ENCODE peak calls at places on chromosome 17, in five cellular contexts. W is spleen, K is prostate gland, T is adrenal gland, E is HCT116. R is an unnamed sample.

GRCh38 chr17:8409966-8410881 is 12.6 kb upstream of the RNF222 start:
- DNase-seq in W (peak), K (peak), T (peak), E (peak), R (peak)

GRCh38 chr17:9959377-9959981 is 54.4 kb upstream of the RCVRN start:
- DNase-seq in W (no peak), K (peak), T (peak), E (peak), R (no peak)

GRCh38 chr17:19248923-19249574 is 11.9 kb downstream of the EPN2 start:
- DNase-seq in W (peak), K (peak), T (peak), E (no peak), R (peak)

GRCh38 chr17:39935896-39936295 is 8.4 kb downstream of the LRRC3C start:
- DNase-seq in W (no peak), K (no peak), T (no peak), E (no peak), R (no peak)

GRCh38 chr17:81049372-81049911 is 14.5 kb downstream of the BAIAP2 start:
- DNase-seq in W (no peak), K (no peak), T (no peak), E (no peak), R (no peak)

GRCh38 chr17:55296699-55297098 is 31.9 kb downstream of the HLF start:
- DNase-seq in W (no peak), K (no peak), T (no peak), E (no peak), R (no peak)

GRCh38 chr17:76545918-76546555 is 6.2 kb downstream of the PRCD start:
- DNase-seq in W (peak), K (no peak), T (no peak), E (no peak), R (no peak)

GRCh38 chr17:74177018-74177450 is 26.4 kb upstream of the RPL38 start:
- DNase-seq in W (peak), K (no peak), T (no peak), E (no peak), R (no peak)

GRCh38 chr17:45009676-45010467 is 41.6 kb downstream of the DCAKD start:
- DNase-seq in W (no peak), K (no peak), T (no peak), E (no peak), R (no peak)

GRCh38 chr17:75679706-75680201 is 12.6 kb downstream of the SAP30BP start:
- DNase-seq in W (peak), K (peak), T (no peak), E (no peak), R (peak)

GRCh38 chr17:76345377-76345945 is 8.3 kb downstream of the PRPSAP1 start:
- DNase-seq in W (peak), K (no peak), T (peak), E (no peak), R (peak)

GRCh38 chr17:81304196-81305015 is 9.3 kb upstream of the SLC38A10 start:
- DNase-seq in W (no peak), K (no peak), T (no peak), E (no peak), R (no peak)

GRCh38 chr17:76682306-76682705 is 28.5 kb downstream of the MXRA7 start:
- DNase-seq in W (peak), K (no peak), T (no peak), E (no peak), R (no peak)

GRCh38 chr17:36722121-36722902 is 120.9 kb downstream of the MRM1 start:
- DNase-seq in W (peak), K (peak), T (peak), E (no peak), R (peak)

GRCh38 chr17:3894188-3894587 is 1.3 kb upstream of the CAMKK1 start:
- DNase-seq in W (no peak), K (no peak), T (no peak), E (no peak), R (no peak)

GRCh38 chr17:80236911-80237310 is 16.7 kb downstream of the SLC26A11 start:
- DNase-seq in W (no peak), K (no peak), T (no peak), E (no peak), R (no peak)

GRCh38 chr17:81711814-81712467 is at the start of gene SLC25A10:
- DNase-seq in W (peak), K (peak), T (peak), E (peak), R (peak)

GRCh38 chr17:10171581-10171981 is 26.8 kb downstream of the GAS7 start:
- DNase-seq in W (no peak), K (no peak), T (no peak), E (no peak), R (no peak)

DNA sequence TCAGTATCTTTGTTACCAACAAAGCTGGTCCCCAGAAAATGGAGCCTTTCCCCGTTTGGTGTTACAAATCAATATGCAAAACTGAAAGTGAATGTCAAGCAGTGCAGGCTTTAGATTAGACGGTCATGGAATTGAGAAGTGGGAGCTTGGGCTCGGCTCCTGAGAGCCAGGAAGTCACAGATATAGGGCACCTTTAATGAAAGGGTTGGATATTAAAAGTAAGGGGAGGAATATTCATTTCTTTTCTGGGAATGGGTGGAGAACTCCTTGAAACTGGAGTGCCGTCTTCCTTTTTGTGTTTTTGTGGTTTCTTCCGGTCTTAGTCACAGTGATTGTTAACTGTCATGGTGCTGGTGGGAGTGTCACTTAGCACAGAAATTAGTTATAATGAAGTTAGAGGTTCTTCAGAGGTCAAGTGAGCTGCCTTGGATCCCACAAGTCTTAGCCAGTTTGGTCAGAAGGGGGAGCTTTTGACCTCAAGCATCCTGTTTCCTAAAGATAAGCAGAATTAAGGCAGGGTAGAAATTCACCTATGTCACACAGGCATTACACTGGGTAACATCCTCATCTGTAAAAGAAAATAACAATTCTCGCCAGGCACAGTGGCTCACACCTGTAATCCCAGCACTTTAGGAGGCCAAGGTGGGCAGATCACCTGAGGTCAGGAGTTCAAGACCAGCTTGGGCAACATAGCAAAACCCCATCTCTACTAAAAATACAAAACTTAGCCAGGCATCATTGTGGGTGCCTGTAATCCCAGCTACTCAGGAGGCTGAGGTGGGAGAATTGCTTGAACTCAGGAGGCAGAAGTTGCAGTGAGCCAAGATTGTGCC is 9.6 kb upstream of the EIF1 start:
- DNase-seq in W (no peak), K (no peak), T (peak), E (no peak), R (no peak)
- TF ChIP-seq POLR2A in W (peak), K (no peak), T (no peak), E (no peak), R (no peak)

GRCh38 chr17:1516403-1517161 is at the start of gene INPP5K:
- DNase-seq in W (peak), K (peak), T (peak), E (peak), R (peak)
- TF ChIP-seq POLR2A in W (no peak), K (peak), T (peak), E (peak), R (peak)

GRCh38 chr17:50145532-50146229 is 4.8 kb downstream of the PPP1R9B start:
- DNase-seq in W (no peak), K (no peak), T (no peak), E (no peak), R (no peak)
- TF ChIP-seq POLR2A in W (no peak), K (no peak), T (no peak), E (no peak), R (no peak)

GRCh38 chr17:16415031-16415924 is at the start of gene TRPV2:
- DNase-seq in W (peak), K (no peak), T (peak), E (no peak), R (peak)
- TF ChIP-seq POLR2A in W (no peak), K (no peak), T (peak), E (no peak), R (peak)

DNA sequence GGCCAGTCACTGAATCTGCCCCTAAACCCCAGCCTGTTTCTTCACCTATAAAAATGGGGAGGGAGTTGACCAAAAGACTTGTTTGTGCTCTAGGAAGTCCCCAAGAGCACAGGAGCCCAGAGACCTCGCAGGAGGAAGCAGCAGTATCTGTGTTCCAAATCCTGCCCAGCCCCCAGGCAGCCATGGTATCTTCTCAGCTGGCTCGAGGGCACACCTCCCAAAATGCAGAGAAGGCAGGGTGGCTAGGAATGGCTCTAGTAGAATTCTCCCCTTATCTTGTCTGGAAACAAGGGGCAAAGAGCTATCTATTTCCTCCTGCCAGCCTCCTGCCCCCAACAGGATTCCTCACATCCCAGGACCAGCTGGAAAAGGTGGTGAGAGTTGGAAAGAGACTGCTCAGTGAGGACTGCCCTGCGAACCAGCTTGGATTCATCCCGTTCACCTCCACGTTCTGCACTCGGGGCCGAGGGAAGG is 8.6 kb upstream of the TSPOAP1 start:
- DNase-seq in W (peak), K (no peak), T (no peak), E (no peak), R (no peak)
- TF ChIP-seq POLR2A in W (no peak), K (no peak), T (no peak), E (no peak), R (no peak)

GRCh38 chr17:78142113-78142861 is 3.9 kb upstream of the C17orf99 start:
- DNase-seq in W (no peak), K (peak), T (peak), E (peak), R (peak)
- TF ChIP-seq POLR2A in W (no peak), K (peak), T (no peak), E (no peak), R (no peak)

DNA sequence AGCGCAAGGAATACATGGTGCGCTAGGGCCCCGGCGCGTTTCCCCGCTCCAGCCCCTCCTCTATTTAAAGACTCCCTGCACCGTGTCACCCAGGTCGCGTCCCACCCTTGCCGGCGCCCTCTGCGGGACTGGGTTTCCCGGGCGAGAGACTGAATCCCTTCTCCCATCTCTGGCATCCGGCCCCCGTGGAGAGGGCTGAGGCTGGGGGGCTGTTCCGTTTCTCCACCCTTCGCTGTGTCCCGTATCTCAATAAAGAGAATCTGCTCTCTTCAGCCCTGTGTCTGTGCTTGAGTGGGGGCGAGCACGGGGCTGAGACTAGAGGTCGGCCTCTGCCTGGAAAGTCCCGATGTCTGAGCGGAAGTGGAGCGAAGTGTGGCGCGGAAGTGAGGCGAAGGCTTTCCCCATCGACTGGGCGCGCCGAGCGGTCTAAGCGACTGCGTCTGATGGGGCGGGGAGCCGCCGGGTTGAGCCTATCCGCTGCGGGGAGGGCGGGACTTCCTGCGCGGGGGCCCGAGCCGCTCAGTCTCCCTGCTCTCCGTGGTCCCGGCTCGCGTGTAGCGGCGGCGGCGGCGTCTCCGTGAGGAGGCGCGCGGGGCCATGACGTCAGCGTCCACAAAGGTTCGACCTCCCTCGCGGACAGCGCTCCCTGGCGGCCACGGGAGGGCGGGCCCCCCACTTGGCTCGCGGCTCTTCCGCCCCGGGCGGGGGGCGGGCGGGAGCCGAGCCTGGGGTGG is 2.0 kb downstream of the RNASEK start:
- DNase-seq in W (peak), K (peak), T (peak), E (peak), R (peak)
- TF ChIP-seq POLR2A in W (peak), K (peak), T (peak), E (peak), R (peak)

GRCh38 chr17:38703742-38704644 is 1.1 kb upstream of the MLLT6 start:
- DNase-seq in W (peak), K (peak), T (peak), E (peak), R (peak)

GRCh38 chr17:38702900-38703741 is 2.0 kb upstream of the MLLT6 start:
- DNase-seq in W (peak), K (peak), T (peak), E (no peak), R (peak)

GRCh38 chr17:38704645-38705522 is at the start of gene MLLT6:
- DNase-seq in W (peak), K (peak), T (peak), E (no peak), R (peak)

GRCh38 chr17:38701504-38702165 is 3.4 kb upstream of the MLLT6 start:
- DNase-seq in W (no peak), K (no peak), T (peak), E (no peak), R (peak)

DNA sequence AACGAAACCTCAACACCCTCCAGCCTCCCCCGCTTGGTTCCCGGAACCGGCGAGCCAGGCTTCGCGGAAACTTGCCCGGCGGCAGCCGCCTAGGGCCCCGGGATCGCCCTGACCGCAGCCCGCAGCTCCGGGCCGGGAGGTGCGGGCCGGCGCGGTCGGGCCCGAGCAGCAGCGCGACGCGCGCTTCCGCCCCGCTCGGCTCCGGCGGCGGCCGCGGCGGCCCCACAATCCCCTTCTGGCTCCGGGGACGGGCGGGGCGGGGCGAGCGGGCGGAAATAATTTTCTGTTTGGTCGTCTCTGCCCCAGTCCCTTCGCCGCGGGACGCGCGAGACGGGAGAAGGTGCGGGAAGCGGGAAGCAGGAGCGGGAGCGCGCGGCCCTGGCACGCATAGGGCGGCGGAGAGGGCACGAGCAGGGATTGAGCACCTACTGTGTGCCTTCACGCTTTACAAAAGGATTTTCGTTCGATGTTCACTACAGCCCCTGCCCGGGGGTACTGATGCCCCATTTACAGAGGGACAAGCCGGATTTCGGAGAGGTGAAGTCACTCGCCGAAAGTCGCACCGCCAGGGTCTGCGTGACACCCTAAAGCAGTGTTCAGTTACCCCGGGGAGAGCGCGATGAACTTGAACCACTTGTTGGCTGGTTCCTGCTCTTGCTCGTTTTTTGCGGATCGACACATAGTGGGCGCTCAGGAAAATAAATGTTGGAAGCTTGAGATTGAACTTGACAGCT is 2.7 kb upstream of the MLLT6 start:
- DNase-seq in W (peak), K (peak), T (peak), E (peak), R (peak)
- TF ChIP-seq POLR2A in W (peak), K (peak), T (peak), E (peak), R (peak)

DNA sequence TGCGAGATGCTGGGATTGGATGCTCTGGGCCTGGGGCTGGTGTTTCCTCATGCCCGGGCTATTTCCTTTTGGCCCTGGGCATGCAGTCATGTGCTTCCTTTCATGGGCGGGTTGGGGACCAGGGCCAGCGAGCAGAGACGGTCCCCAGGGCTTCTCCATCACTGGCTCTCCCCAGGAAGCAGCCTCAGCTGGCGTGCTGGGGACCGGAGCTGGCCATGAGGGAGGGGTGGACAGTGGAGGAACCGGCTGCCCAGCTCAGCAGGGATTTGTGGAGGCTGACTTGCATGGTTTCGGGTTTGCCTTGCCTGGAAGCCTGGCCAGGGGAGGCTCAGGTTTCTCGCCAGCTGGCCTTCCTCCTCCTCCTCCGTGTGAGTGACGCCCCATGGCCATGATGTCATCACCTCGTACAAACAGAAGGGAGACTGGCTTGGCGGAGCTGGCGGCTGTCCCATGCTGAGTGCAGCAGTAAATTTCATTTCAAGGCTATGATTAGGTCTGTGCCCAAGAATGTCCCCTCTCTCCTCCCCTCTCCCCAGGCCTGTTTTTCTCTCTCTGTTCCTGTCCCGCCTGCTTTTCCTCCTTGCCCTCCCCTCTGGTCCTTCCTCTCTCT is 8.9 kb upstream of the TIMP2 start:
- DNase-seq in W (peak), K (peak), T (peak), E (no peak), R (peak)
- TF ChIP-seq POLR2A in W (no peak), K (peak), T (peak), E (no peak), R (peak)

GRCh38 chr17:31096106-31096436 is 1.3 kb downstream of the NF1 start:
- DNase-seq in W (no peak), K (no peak), T (no peak), E (no peak), R (no peak)

GRCh38 chr17:31093866-31094599 is 744 bp upstream of the NF1 start:
- DNase-seq in W (no peak), K (no peak), T (peak), E (no peak), R (peak)

GRCh38 chr17:31092475-31093064 is 2.2 kb upstream of the NF1 start:
- DNase-seq in W (no peak), K (no peak), T (no peak), E (no peak), R (no peak)

GRCh38 chr17:31095239-31096105 is 695 bp downstream of the NF1 start:
- DNase-seq in W (peak), K (peak), T (peak), E (no peak), R (peak)

DNA sequence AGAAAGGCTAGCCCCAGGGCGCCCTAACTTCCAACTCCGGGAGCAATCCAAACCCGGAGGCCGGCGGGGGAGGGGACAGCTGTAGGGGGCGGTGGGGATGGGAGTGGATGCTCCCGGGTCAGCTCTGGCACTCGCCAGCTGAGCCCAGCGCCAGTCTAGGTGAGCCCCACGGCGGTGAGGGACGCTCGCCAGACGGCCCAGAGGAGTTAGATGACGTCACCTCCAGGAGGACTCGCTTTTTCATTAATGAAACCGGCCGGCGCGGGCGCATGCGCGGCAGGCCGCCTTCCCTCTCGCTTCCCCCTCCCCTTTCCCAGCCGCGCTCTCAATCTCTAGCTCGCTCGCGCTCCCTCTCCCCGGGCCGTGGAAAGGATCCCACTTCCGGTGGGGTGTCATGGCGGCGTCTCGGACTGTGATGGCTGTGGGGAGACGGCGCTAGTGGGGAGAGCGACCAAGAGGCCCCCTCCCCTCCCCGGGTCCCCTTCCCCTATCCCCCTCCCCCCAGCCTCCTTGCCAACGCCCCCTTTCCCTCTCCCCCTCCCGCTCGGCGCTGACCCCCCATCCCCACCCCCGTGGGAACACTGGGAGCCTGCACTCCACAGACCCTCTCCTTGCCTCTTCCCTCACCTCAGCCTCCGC is at the start of gene NF1:
- DNase-seq in W (peak), K (peak), T (peak), E (peak), R (peak)
- TF ChIP-seq POLR2A in W (no peak), K (peak), T (peak), E (peak), R (peak)

R was measured in body of pancreas.